ENCODE peak calls at places on chromosome 11, in six cellular contexts. One of them, this sample, is unnamed.

GRCh38 chr11:111913997-111914396 is 1.5 kb downstream of the HSPB2 start:
- DNase-seq in heart right ventricle: peak
- DNase-seq in B cell: no peak
- DNase-seq in ascending aorta: peak
- DNase-seq in RCC 7860: no peak
- DNase-seq in skeletal muscle cell: no peak
- DNase-seq in this sample: peak

GRCh38 chr11:94583885-94584500 is 16.8 kb downstream of the PIWIL4 start:
- DNase-seq in heart right ventricle: no peak
- DNase-seq in B cell: no peak
- DNase-seq in ascending aorta: no peak
- DNase-seq in RCC 7860: no peak
- DNase-seq in skeletal muscle cell: no peak
- DNase-seq in this sample: no peak

GRCh38 chr11:47856186-47856585 is 8.0 kb upstream of the NUP160 start:
- DNase-seq in heart right ventricle: no peak
- DNase-seq in B cell: no peak
- DNase-seq in ascending aorta: no peak
- DNase-seq in RCC 7860: no peak
- DNase-seq in skeletal muscle cell: no peak
- DNase-seq in this sample: no peak

GRCh38 chr11:71543866-71544265 is 4.4 kb upstream of the KRTAP5-9 start:
- DNase-seq in heart right ventricle: no peak
- DNase-seq in B cell: no peak
- DNase-seq in ascending aorta: no peak
- DNase-seq in RCC 7860: no peak
- DNase-seq in skeletal muscle cell: no peak
- DNase-seq in this sample: no peak

GRCh38 chr11:70331901-70332300 is 61.4 kb downstream of the PPFIA1 start:
- DNase-seq in heart right ventricle: no peak
- DNase-seq in B cell: no peak
- DNase-seq in ascending aorta: no peak
- DNase-seq in RCC 7860: no peak
- DNase-seq in skeletal muscle cell: no peak
- DNase-seq in this sample: no peak

GRCh38 chr11:7672960-7673723 is at the start of gene CYB5R2:
- DNase-seq in heart right ventricle: peak
- DNase-seq in B cell: no peak
- DNase-seq in ascending aorta: peak
- DNase-seq in RCC 7860: no peak
- DNase-seq in skeletal muscle cell: no peak
- DNase-seq in this sample: peak

GRCh38 chr11:329886-330253 is 9.2 kb upstream of the IFITM3 start:
- DNase-seq in heart right ventricle: no peak
- DNase-seq in B cell: no peak
- DNase-seq in ascending aorta: no peak
- DNase-seq in RCC 7860: no peak
- DNase-seq in skeletal muscle cell: no peak
- DNase-seq in this sample: peak

GRCh38 chr11:85195934-85196333 is 431.2 kb downstream of the DLG2 start:
- DNase-seq in heart right ventricle: no peak
- DNase-seq in B cell: no peak
- DNase-seq in ascending aorta: no peak
- DNase-seq in RCC 7860: no peak
- DNase-seq in skeletal muscle cell: no peak
- DNase-seq in this sample: no peak

GRCh38 chr11:73989156-73989555 is 6.5 kb upstream of the UCP2 start:
- DNase-seq in heart right ventricle: no peak
- DNase-seq in B cell: no peak
- DNase-seq in ascending aorta: no peak
- DNase-seq in RCC 7860: no peak
- DNase-seq in skeletal muscle cell: no peak
- DNase-seq in this sample: no peak

GRCh38 chr11:80155412-80156017 is 714.7 kb upstream of the TENM4 start:
- DNase-seq in heart right ventricle: no peak
- DNase-seq in B cell: no peak
- DNase-seq in ascending aorta: no peak
- DNase-seq in RCC 7860: peak
- DNase-seq in skeletal muscle cell: no peak
- DNase-seq in this sample: no peak

GRCh38 chr11:118892515-118892914 is 8.8 kb downstream of the CXCR5 start:
- DNase-seq in heart right ventricle: no peak
- DNase-seq in B cell: peak
- DNase-seq in ascending aorta: no peak
- DNase-seq in RCC 7860: no peak
- DNase-seq in skeletal muscle cell: no peak
- DNase-seq in this sample: peak

GRCh38 chr11:71472357-71472885 is 19.4 kb downstream of the NADSYN1 start:
- DNase-seq in heart right ventricle: no peak
- DNase-seq in B cell: no peak
- DNase-seq in ascending aorta: no peak
- DNase-seq in RCC 7860: no peak
- DNase-seq in skeletal muscle cell: no peak
- DNase-seq in this sample: peak

GRCh38 chr11:69518081-69518950 is 36.9 kb downstream of the LINC01488 start:
- DNase-seq in heart right ventricle: no peak
- DNase-seq in B cell: no peak
- DNase-seq in ascending aorta: no peak
- DNase-seq in RCC 7860: no peak
- DNase-seq in skeletal muscle cell: peak
- DNase-seq in this sample: no peak

GRCh38 chr11:60939828-60940227 is 12.1 kb downstream of the SLC15A3 start:
- DNase-seq in heart right ventricle: no peak
- DNase-seq in B cell: no peak
- DNase-seq in ascending aorta: no peak
- DNase-seq in RCC 7860: no peak
- DNase-seq in skeletal muscle cell: no peak
- DNase-seq in this sample: no peak

This sample was measured in kidney.